ENCODE peak calls at places on chromosomes 4 and X, in six cellular contexts. I is AG10803, V is SK-N-SH, R is RWPE1, P is astrocyte of the spinal cord, C is HFF-Myc. T is an unnamed sample.

GRCh38 chr4:179867300-179867878 is 2375.8 kb upstream of the TENM3 start:
- DNase-seq in I (no peak), V (peak; percentile 56), R (peak; percentile 7), P (peak; percentile 22), C (no peak), T (peak; percentile 3)

GRCh38 chr4:165440415-165440882 is 61.6 kb downstream of the CPE start:
- DNase-seq in I (peak; percentile 14), V (peak; percentile 36), R (peak; percentile 73), P (peak; percentile 93), C (peak; percentile 49), T (no peak)

GRCh38 chr4:98603683-98604573 is 54.5 kb downstream of the TSPAN5 start:
- DNase-seq in I (peak; percentile 52), V (no peak), R (no peak), P (peak; percentile 68), C (no peak), T (no peak)

GRCh38 chr4:25922812-25923369 is 8.9 kb downstream of the SMIM20 start:
- DNase-seq in I (no peak), V (no peak), R (no peak), P (no peak), C (no peak), T (no peak)

GRCh38 chr4:52421811-52422213 is 237.3 kb downstream of the USP46 start:
- DNase-seq in I (peak; percentile 43), V (peak; percentile 73), R (no peak), P (no peak), C (peak; percentile 44), T (no peak)

GRCh38 chr4:3239998-3240920 is 8.7 kb upstream of the MSANTD1 start:
- DNase-seq in I (no peak), V (no peak), R (no peak), P (no peak), C (no peak), T (no peak)

GRCh38 chr4:17380347-17380746 is 131.5 kb downstream of the QDPR start:
- DNase-seq in I (no peak), V (no peak), R (no peak), P (no peak), C (no peak), T (no peak)

GRCh38 chr4:93809773-93810172 is 18.8 kb upstream of the ATOH1 start:
- DNase-seq in I (no peak), V (no peak), R (no peak), P (no peak), C (no peak), T (no peak)

GRCh38 chrX:40877869-40878268 is 142.5 kb upstream of the MED14 start:
- DNase-seq in I (peak; percentile 31), V (peak; percentile 19), R (no peak), P (peak; percentile 32), C (no peak), T (no peak)

GRCh38 chr4:145307763-145308430 is 127.5 kb upstream of the OTUD4 start:
- DNase-seq in I (no peak), V (no peak), R (no peak), P (no peak), C (no peak), T (no peak)

GRCh38 chrX:120559799-120560198 is 963 bp downstream of the CUL4B start:
- DNase-seq in I (no peak), V (no peak), R (no peak), P (no peak), C (no peak), T (no peak)

GRCh38 chr4:2350982-2351381 is 67.5 kb downstream of the ZFYVE28 start:
- DNase-seq in I (no peak), V (no peak), R (no peak), P (no peak), C (no peak), T (no peak)

GRCh38 chrX:104195489-104196084 is 29.3 kb downstream of the FAM199X start:
- DNase-seq in I (peak; percentile 8), V (peak; percentile 33), R (no peak), P (peak; percentile 34), C (peak; percentile 5), T (no peak)

GRCh38 chr4:2931765-2932560 is 31.2 kb downstream of the NOP14 start:
- DNase-seq in I (no peak), V (no peak), R (no peak), P (no peak), C (no peak), T (peak; percentile 48)

GRCh38 chr4:127967141-127967775 is 2.1 kb downstream of the ABHD18 start:
- DNase-seq in I (peak; percentile 6), V (no peak), R (no peak), P (no peak), C (peak; percentile 22), T (no peak)

DNA sequence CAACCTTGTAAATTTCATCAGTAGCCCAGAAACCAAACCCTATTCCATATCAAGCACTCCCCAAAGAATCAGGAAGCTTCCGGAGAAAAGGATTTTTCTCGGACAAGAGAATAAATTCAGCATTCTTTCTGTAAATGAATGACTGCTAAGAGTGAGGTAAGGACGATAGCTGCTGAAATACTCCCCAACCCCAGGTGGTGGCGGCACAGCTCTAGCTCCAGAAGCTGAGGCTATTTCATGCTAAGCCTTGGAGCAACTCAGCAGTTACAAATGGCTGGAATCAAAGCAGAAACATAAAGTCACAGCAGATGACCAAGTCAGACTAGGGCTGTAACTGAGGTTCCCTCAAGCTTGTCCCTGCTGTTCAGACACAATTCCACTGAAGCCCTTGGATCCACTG is 13.9 kb upstream of the PCDH19 start:
- DNase-seq in I (no peak), V (no peak), R (no peak), P (no peak), C (no peak), T (no peak)
- TF ChIP-seq CTCF in I (no peak), V (peak; percentile 32), R (no peak), P (no peak), C (no peak), T (no peak)

GRCh38 chrX:80648023-80648422 is 161.7 kb downstream of the BRWD3 start:
- DNase-seq in I (peak; percentile 3), V (peak; percentile 2), R (peak; percentile 1), P (peak; percentile 0), C (no peak), T (no peak)
- TF ChIP-seq CTCF in I (peak; percentile 47), V (peak; percentile 67), R (peak; percentile 48), P (peak; percentile 53), C (peak; percentile 38), T (peak; percentile 15)

DNA sequence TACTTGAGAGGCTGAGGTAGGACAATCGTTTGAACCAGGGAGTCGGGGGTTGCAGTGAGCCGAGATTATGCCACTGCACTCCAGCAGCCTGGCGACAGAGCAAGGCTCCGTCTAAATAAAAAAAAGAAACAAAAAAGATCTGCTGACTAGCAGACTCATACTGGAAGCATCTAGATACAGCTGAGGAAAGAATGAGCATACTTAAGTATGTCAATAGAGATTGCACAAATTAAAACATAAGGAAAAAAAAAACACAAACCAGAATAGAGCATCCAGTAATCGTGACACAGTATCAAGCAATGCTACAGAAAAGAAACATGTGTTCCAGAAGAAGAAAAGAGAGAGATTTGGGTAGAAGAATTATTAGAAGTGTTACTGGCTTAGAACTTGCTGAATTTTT is 105.5 kb upstream of the SPOCK3 start:
- DNase-seq in I (no peak), V (no peak), R (no peak), P (no peak), C (no peak), T (no peak)
- TF ChIP-seq CTCF in I (no peak), V (no peak), R (no peak), P (no peak), C (no peak), T (no peak)

GRCh38 chrX:54452920-54453319 is 12.7 kb downstream of the TSR2 start:
- DNase-seq in I (peak; percentile 9), V (peak; percentile 63), R (no peak), P (peak; percentile 2), C (no peak), T (no peak)
- TF ChIP-seq CTCF in I (peak; percentile 32), V (peak; percentile 44), R (no peak), P (peak; percentile 29), C (peak; percentile 29), T (no peak)

GRCh38 chr4:153539058-153539826 is 73.1 kb downstream of the TMEM131L start:
- DNase-seq in I (no peak), V (no peak), R (no peak), P (peak; percentile 15), C (no peak), T (no peak)
- TF ChIP-seq CTCF in I (no peak), V (no peak), R (no peak), P (no peak), C (no peak), T (no peak)